ENCODE peak calls at places on chromosomes 11 and 22, in four cellular contexts. One of them, this sample, is unnamed.

GRCh38 chr22:29449296-29449863 is 11.0 kb downstream of the RFPL1 start:
- DNase-seq in GM12878: no peak
- DNase-seq in K562: no peak
- DNase-seq in HepG2: no peak
- DNase-seq in this sample: no peak

GRCh38 chr22:23110922-23111527 is 30.8 kb downstream of the RSPH14 start:
- DNase-seq in GM12878: no peak
- DNase-seq in K562: peak
- DNase-seq in HepG2: no peak
- DNase-seq in this sample: no peak

GRCh38 chr11:123065634-123066033 is 3.7 kb upstream of the HSPA8 start:
- DNase-seq in K562: no peak
- DNase-seq in HepG2: no peak
- DNase-seq in GM12878: no peak
- DNase-seq in this sample: no peak

GRCh38 chr11:121236115-121237001 is 56.2 kb upstream of the SC5D start:
- DNase-seq in GM12878: peak
- DNase-seq in HepG2: no peak
- DNase-seq in K562: no peak
- DNase-seq in this sample: no peak

GRCh38 chr11:119471329-119471728 is 48.4 kb upstream of the THY1 start:
- DNase-seq in HepG2: no peak
- DNase-seq in K562: no peak
- DNase-seq in GM12878: no peak
- DNase-seq in this sample: no peak

GRCh38 chr11:119284344-119285157 is 32.4 kb downstream of the MCAM start:
- DNase-seq in HepG2: peak
- DNase-seq in GM12878: no peak
- DNase-seq in K562: no peak
- DNase-seq in this sample: no peak

GRCh38 chr11:28903716-28904115 is 795.5 kb downstream of the METTL15 start:
- DNase-seq in K562: no peak
- DNase-seq in HepG2: no peak
- DNase-seq in GM12878: no peak
- DNase-seq in this sample: no peak

GRCh38 chr22:33894036-33894435 is 26.2 kb downstream of the LARGE1 start:
- DNase-seq in HepG2: no peak
- DNase-seq in K562: no peak
- DNase-seq in GM12878: no peak
- DNase-seq in this sample: no peak

GRCh38 chr11:64694821-64695365 is 28.1 kb downstream of the NRXN2 start:
- DNase-seq in K562: no peak
- DNase-seq in GM12878: no peak
- DNase-seq in HepG2: no peak
- DNase-seq in this sample: no peak

GRCh38 chr11:15276616-15277015 is 161.9 kb downstream of the INSC start:
- DNase-seq in HepG2: no peak
- DNase-seq in K562: peak
- DNase-seq in GM12878: no peak
- DNase-seq in this sample: no peak

GRCh38 chr11:10503777-10504176 is 37.2 kb downstream of the RNF141 start:
- DNase-seq in K562: no peak
- DNase-seq in HepG2: no peak
- DNase-seq in GM12878: no peak
- DNase-seq in this sample: no peak

GRCh38 chr11:7576671-7577225 is 62.9 kb downstream of the PPFIBP2 start:
- DNase-seq in GM12878: no peak
- DNase-seq in HepG2: no peak
- DNase-seq in K562: no peak
- DNase-seq in this sample: no peak

GRCh38 chr11:34027516-34028406 is 23.8 kb upstream of the CAPRIN1 start:
- DNase-seq in GM12878: no peak
- DNase-seq in HepG2: peak
- DNase-seq in K562: no peak
- DNase-seq in this sample: no peak

GRCh38 chr11:115458877-115459276 is 45.3 kb downstream of the CADM1 start:
- DNase-seq in HepG2: no peak
- DNase-seq in K562: no peak
- DNase-seq in GM12878: no peak
- DNase-seq in this sample: no peak

GRCh38 chr22:24148586-24148985 is 32.7 kb upstream of the SUSD2 start:
- DNase-seq in K562: no peak
- DNase-seq in GM12878: no peak
- DNase-seq in HepG2: no peak
- DNase-seq in this sample: no peak

GRCh38 chr11:78802058-78802633 is 227.5 kb upstream of the NARS2 start:
- DNase-seq in GM12878: no peak
- DNase-seq in K562: no peak
- DNase-seq in HepG2: no peak
- DNase-seq in this sample: no peak

GRCh38 chr11:64924910-64925284 is 408 bp downstream of the PPP2R5B start:
- DNase-seq in GM12878: no peak
- DNase-seq in HepG2: no peak
- DNase-seq in K562: peak
- DNase-seq in this sample: no peak

GRCh38 chr22:17085277-17086091 is 684 bp downstream of the IL17RA start:
- DNase-seq in K562: peak
- DNase-seq in GM12878: no peak
- DNase-seq in HepG2: no peak
- DNase-seq in this sample: peak

GRCh38 chr11:102974552-102975280 is 19.2 kb upstream of the MMP13 start:
- DNase-seq in HepG2: no peak
- DNase-seq in K562: no peak
- DNase-seq in GM12878: no peak
- DNase-seq in this sample: no peak

GRCh38 chr11:63909621-63910506 is 7.1 kb downstream of the RCOR2 start:
- DNase-seq in GM12878: no peak
- DNase-seq in K562: no peak
- DNase-seq in HepG2: no peak
- DNase-seq in this sample: peak

GRCh38 chr11:23727821-23728220 is 769.0 kb upstream of the LUZP2 start:
- DNase-seq in GM12878: no peak
- DNase-seq in K562: no peak
- DNase-seq in HepG2: no peak
- DNase-seq in this sample: no peak

GRCh38 chr11:5291207-5291838 is 10.4 kb downstream of the OR51B4 start:
- DNase-seq in HepG2: peak
- DNase-seq in K562: peak
- DNase-seq in GM12878: no peak
- DNase-seq in this sample: no peak

GRCh38 chr22:44200451-44200850 is 19.7 kb downstream of the PARVG start:
- DNase-seq in GM12878: no peak
- DNase-seq in K562: no peak
- DNase-seq in HepG2: no peak
- DNase-seq in this sample: no peak

GRCh38 chr22:44201556-44202129 is 20.9 kb downstream of the PARVG start:
- DNase-seq in HepG2: no peak
- DNase-seq in K562: no peak
- DNase-seq in GM12878: no peak
- DNase-seq in this sample: no peak

GRCh38 chr22:44199866-44200265 is 19.1 kb downstream of the PARVG start:
- DNase-seq in HepG2: no peak
- DNase-seq in GM12878: no peak
- DNase-seq in K562: no peak
- DNase-seq in this sample: no peak

GRCh38 chr22:44202261-44202789 is 21.6 kb downstream of the PARVG start:
- DNase-seq in K562: no peak
- DNase-seq in HepG2: no peak
- DNase-seq in GM12878: no peak
- DNase-seq in this sample: no peak

GRCh38 chr22:44200855-44201550 is 20.3 kb downstream of the PARVG start:
- DNase-seq in HepG2: no peak
- DNase-seq in K562: no peak
- DNase-seq in GM12878: no peak
- DNase-seq in this sample: no peak
- TF ChIP-seq CBFB in HepG2: no peak
- TF ChIP-seq CBFB in K562: no peak
- TF ChIP-seq CBFB in GM12878: no peak
- TF ChIP-seq CBFB in this sample: no peak

GRCh38 chr11:116458546-116458945 is 314.2 kb downstream of the BUD13 start:
- DNase-seq in GM12878: no peak
- DNase-seq in HepG2: no peak
- DNase-seq in K562: no peak
- DNase-seq in this sample: no peak

GRCh38 chr11:116460156-116460965 is 312.4 kb downstream of the BUD13 start:
- DNase-seq in HepG2: no peak
- DNase-seq in GM12878: no peak
- DNase-seq in K562: no peak
- DNase-seq in this sample: no peak

GRCh38 chr11:116459233-116459632 is 313.6 kb downstream of the BUD13 start:
- DNase-seq in HepG2: no peak
- DNase-seq in K562: no peak
- DNase-seq in GM12878: no peak
- DNase-seq in this sample: no peak

GRCh38 chr11:116461789-116462188 is 311.0 kb downstream of the BUD13 start:
- DNase-seq in GM12878: no peak
- DNase-seq in HepG2: no peak
- DNase-seq in K562: no peak
- DNase-seq in this sample: no peak

DNA sequence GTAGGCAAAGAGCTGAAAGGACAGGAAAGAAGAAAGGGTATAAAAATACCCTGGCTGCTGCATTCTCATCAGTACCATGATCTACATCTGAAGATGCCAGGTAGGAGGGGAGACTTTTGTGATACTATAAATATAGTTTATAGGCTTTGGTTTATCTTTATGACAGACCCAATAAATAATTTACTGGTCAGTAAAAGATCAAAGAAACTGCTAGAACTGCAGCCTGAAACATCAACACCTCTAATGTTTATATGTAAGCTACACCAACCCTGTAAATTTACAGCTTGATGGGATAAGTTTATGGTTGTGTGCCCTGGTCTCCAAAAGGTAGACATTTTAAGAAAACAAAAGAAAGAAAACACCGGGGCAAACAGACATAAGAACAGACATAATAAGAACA is 313.1 kb downstream of the BUD13 start:
- DNase-seq in GM12878: no peak
- DNase-seq in K562: no peak
- DNase-seq in HepG2: no peak
- DNase-seq in this sample: no peak
- TF ChIP-seq CBFB in GM12878: no peak
- TF ChIP-seq CBFB in K562: no peak
- TF ChIP-seq CBFB in HepG2: no peak
- TF ChIP-seq CBFB in this sample: no peak

GRCh38 chr22:38792833-38793232 is 1.1 kb downstream of the DNAL4 start:
- DNase-seq in HepG2: no peak
- DNase-seq in K562: peak
- DNase-seq in GM12878: no peak
- DNase-seq in this sample: no peak
- TF ChIP-seq CBFB in HepG2: no peak
- TF ChIP-seq CBFB in K562: no peak
- TF ChIP-seq CBFB in GM12878: no peak
- TF ChIP-seq CBFB in this sample: no peak

GRCh38 chr11:70359806-70360205 is 38.5 kb upstream of the CTTN start:
- DNase-seq in K562: no peak
- DNase-seq in GM12878: no peak
- DNase-seq in HepG2: no peak
- DNase-seq in this sample: no peak
- TF ChIP-seq CBFB in K562: no peak
- TF ChIP-seq CBFB in GM12878: no peak
- TF ChIP-seq CBFB in HepG2: no peak
- TF ChIP-seq CBFB in this sample: no peak

GRCh38 chr22:49431559-49431958 is 396.1 kb downstream of the BRD1 start:
- DNase-seq in K562: no peak
- DNase-seq in GM12878: no peak
- DNase-seq in HepG2: no peak
- DNase-seq in this sample: no peak

GRCh38 chr22:49433717-49434611 is 393.7 kb downstream of the BRD1 start:
- DNase-seq in K562: no peak
- DNase-seq in HepG2: peak
- DNase-seq in GM12878: no peak
- DNase-seq in this sample: peak

GRCh38 chr22:49435596-49435995 is 392.1 kb downstream of the BRD1 start:
- DNase-seq in K562: no peak
- DNase-seq in GM12878: no peak
- DNase-seq in HepG2: no peak
- DNase-seq in this sample: no peak

GRCh38 chr22:49433044-49433443 is 394.6 kb downstream of the BRD1 start:
- DNase-seq in GM12878: no peak
- DNase-seq in K562: no peak
- DNase-seq in HepG2: no peak
- DNase-seq in this sample: no peak

DNA sequence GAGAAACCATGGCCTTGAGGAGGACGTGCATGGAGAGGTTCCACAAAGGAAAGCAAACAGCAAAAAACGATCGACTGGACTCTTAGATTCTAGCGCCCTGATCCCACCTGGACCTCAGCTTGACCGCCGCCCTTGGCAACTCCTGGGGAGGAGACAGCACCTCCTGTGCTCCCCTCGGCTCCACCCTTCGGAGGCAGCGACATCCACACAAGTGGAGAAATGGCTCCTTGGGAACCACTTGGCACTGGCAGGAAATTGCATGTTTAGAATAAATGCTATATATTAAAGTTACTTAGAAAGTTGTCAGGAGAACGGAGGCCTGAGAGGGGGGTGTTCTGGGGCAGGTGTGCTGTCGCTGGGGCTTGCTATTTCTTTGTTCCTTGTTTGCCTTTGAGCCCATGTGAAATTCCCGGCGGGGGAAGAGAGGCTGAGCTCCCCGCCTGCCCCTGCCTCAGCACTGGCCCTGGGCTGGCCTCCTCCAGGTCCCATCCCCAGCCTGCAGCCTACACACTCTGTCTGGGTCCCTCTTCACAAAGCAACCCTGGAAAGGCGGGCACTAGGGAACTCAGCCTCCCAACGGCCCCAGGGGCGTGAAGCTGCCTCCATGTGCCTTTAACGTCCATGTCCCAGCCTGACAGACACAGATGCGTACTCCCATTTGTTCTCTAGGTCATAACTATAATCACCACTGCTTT is 395.3 kb downstream of the BRD1 start:
- DNase-seq in K562: no peak
- DNase-seq in GM12878: no peak
- DNase-seq in HepG2: no peak
- DNase-seq in this sample: no peak
- TF ChIP-seq CBFB in K562: no peak
- TF ChIP-seq CBFB in GM12878: no peak
- TF ChIP-seq CBFB in HepG2: no peak
- TF ChIP-seq CBFB in this sample: no peak